ENCODE peak calls at places on chromosomes 11 and 22, in nine cellular contexts. One of them, this sample, is unnamed.

GRCh38 chr22:37193629-37194191 is 5.7 kb upstream of the C1QTNF6 start:
- DNase-seq in tibial nerve: no peak
- DNase-seq in colonic mucosa: peak; percentile 75
- DNase-seq in psoas muscle: no peak
- DNase-seq in DND-41: no peak
- DNase-seq in gastrocnemius medialis: no peak
- DNase-seq in SJSA1: no peak
- DNase-seq in lung: no peak
- DNase-seq in pancreas: no peak
- DNase-seq in this sample: peak; percentile 12

GRCh38 chr11:102780491-102780918 is at the start of gene MMP10:
- DNase-seq in DND-41: no peak
- DNase-seq in gastrocnemius medialis: no peak
- DNase-seq in colonic mucosa: no peak
- DNase-seq in psoas muscle: no peak
- DNase-seq in pancreas: no peak
- DNase-seq in SJSA1: peak; percentile 41
- DNase-seq in lung: no peak
- DNase-seq in tibial nerve: no peak
- DNase-seq in this sample: no peak

GRCh38 chr11:86041975-86042378 is 26.9 kb downstream of the PICALM start:
- DNase-seq in lung: peak; percentile 74
- DNase-seq in pancreas: no peak
- DNase-seq in gastrocnemius medialis: peak; percentile 54
- DNase-seq in colonic mucosa: peak; percentile 81
- DNase-seq in SJSA1: peak; percentile 67
- DNase-seq in DND-41: peak; percentile 49
- DNase-seq in tibial nerve: peak; percentile 39
- DNase-seq in psoas muscle: no peak
- DNase-seq in this sample: no peak

GRCh38 chr11:76206327-76207081 is at the start of gene WNT11:
- DNase-seq in pancreas: peak; percentile 88
- DNase-seq in psoas muscle: peak; percentile 70
- DNase-seq in DND-41: no peak
- DNase-seq in colonic mucosa: peak; percentile 79
- DNase-seq in tibial nerve: no peak
- DNase-seq in SJSA1: no peak
- DNase-seq in lung: no peak
- DNase-seq in gastrocnemius medialis: no peak
- DNase-seq in this sample: peak; percentile 45

GRCh38 chr11:94832604-94833238 is 64.6 kb downstream of the AMOTL1 start:
- DNase-seq in SJSA1: no peak
- DNase-seq in tibial nerve: no peak
- DNase-seq in lung: no peak
- DNase-seq in psoas muscle: no peak
- DNase-seq in pancreas: no peak
- DNase-seq in gastrocnemius medialis: no peak
- DNase-seq in DND-41: no peak
- DNase-seq in colonic mucosa: no peak
- DNase-seq in this sample: no peak

GRCh38 chr11:44361883-44362282 is 51.9 kb upstream of the ALX4 start:
- DNase-seq in colonic mucosa: no peak
- DNase-seq in psoas muscle: no peak
- DNase-seq in tibial nerve: no peak
- DNase-seq in lung: no peak
- DNase-seq in DND-41: no peak
- DNase-seq in gastrocnemius medialis: no peak
- DNase-seq in SJSA1: no peak
- DNase-seq in pancreas: no peak
- DNase-seq in this sample: no peak

GRCh38 chr11:16612801-16613400 is 125.5 kb upstream of the C11orf58 start:
- DNase-seq in lung: no peak
- DNase-seq in gastrocnemius medialis: no peak
- DNase-seq in tibial nerve: no peak
- DNase-seq in DND-41: no peak
- DNase-seq in colonic mucosa: no peak
- DNase-seq in SJSA1: no peak
- DNase-seq in pancreas: no peak
- DNase-seq in psoas muscle: no peak
- DNase-seq in this sample: no peak

GRCh38 chr22:30636226-30637077 is 871 bp downstream of the SLC35E4 start:
- DNase-seq in tibial nerve: no peak
- DNase-seq in pancreas: peak; percentile 66
- DNase-seq in DND-41: no peak
- DNase-seq in lung: no peak
- DNase-seq in colonic mucosa: peak; percentile 46
- DNase-seq in gastrocnemius medialis: peak; percentile 56
- DNase-seq in SJSA1: no peak
- DNase-seq in psoas muscle: peak; percentile 46
- DNase-seq in this sample: no peak

GRCh38 chr22:24146190-24146616 is 35.1 kb upstream of the SUSD2 start:
- DNase-seq in psoas muscle: peak; percentile 54
- DNase-seq in colonic mucosa: peak; percentile 81
- DNase-seq in SJSA1: no peak
- DNase-seq in gastrocnemius medialis: peak; percentile 62
- DNase-seq in lung: peak; percentile 82
- DNase-seq in DND-41: peak; percentile 16
- DNase-seq in tibial nerve: no peak
- DNase-seq in pancreas: peak; percentile 71
- DNase-seq in this sample: peak; percentile 51

GRCh38 chr11:112590778-112591177 is 330.1 kb upstream of the PLET1 start:
- DNase-seq in tibial nerve: no peak
- DNase-seq in DND-41: no peak
- DNase-seq in gastrocnemius medialis: no peak
- DNase-seq in psoas muscle: no peak
- DNase-seq in colonic mucosa: no peak
- DNase-seq in lung: no peak
- DNase-seq in SJSA1: no peak
- DNase-seq in pancreas: no peak
- DNase-seq in this sample: no peak

GRCh38 chr11:120682026-120682649 is 170.6 kb downstream of the GRIK4 start:
- DNase-seq in lung: no peak
- DNase-seq in pancreas: no peak
- DNase-seq in colonic mucosa: no peak
- DNase-seq in tibial nerve: no peak
- DNase-seq in psoas muscle: no peak
- DNase-seq in DND-41: no peak
- DNase-seq in SJSA1: no peak
- DNase-seq in gastrocnemius medialis: no peak
- DNase-seq in this sample: no peak

GRCh38 chr11:48210052-48210451 is 6.6 kb upstream of the OR4B1 start:
- DNase-seq in lung: no peak
- DNase-seq in tibial nerve: no peak
- DNase-seq in DND-41: no peak
- DNase-seq in psoas muscle: no peak
- DNase-seq in SJSA1: no peak
- DNase-seq in pancreas: no peak
- DNase-seq in colonic mucosa: no peak
- DNase-seq in gastrocnemius medialis: no peak
- DNase-seq in this sample: no peak

GRCh38 chr22:44025171-44026065 is 1.3 kb downstream of the PARVB start:
- DNase-seq in DND-41: no peak
- DNase-seq in psoas muscle: peak; percentile 58
- DNase-seq in gastrocnemius medialis: no peak
- DNase-seq in lung: no peak
- DNase-seq in pancreas: no peak
- DNase-seq in colonic mucosa: peak; percentile 45
- DNase-seq in tibial nerve: no peak
- DNase-seq in SJSA1: no peak
- DNase-seq in this sample: peak; percentile 74

GRCh38 chr11:45919806-45920530 is 2.3 kb upstream of the PEX16 start:
- DNase-seq in DND-41: no peak
- DNase-seq in pancreas: peak; percentile 43
- DNase-seq in colonic mucosa: no peak
- DNase-seq in gastrocnemius medialis: no peak
- DNase-seq in psoas muscle: peak; percentile 12
- DNase-seq in lung: no peak
- DNase-seq in SJSA1: no peak
- DNase-seq in tibial nerve: no peak
- DNase-seq in this sample: no peak

GRCh38 chr22:25327018-25327755 is 107.7 kb downstream of the CRYBB2 start:
- DNase-seq in lung: no peak
- DNase-seq in pancreas: no peak
- DNase-seq in psoas muscle: no peak
- DNase-seq in DND-41: no peak
- DNase-seq in SJSA1: no peak
- DNase-seq in tibial nerve: no peak
- DNase-seq in colonic mucosa: no peak
- DNase-seq in gastrocnemius medialis: no peak
- DNase-seq in this sample: no peak

GRCh38 chr11:127345819-127346459 is 345.4 kb upstream of the KIRREL3 start:
- DNase-seq in SJSA1: no peak
- DNase-seq in lung: no peak
- DNase-seq in colonic mucosa: no peak
- DNase-seq in gastrocnemius medialis: no peak
- DNase-seq in psoas muscle: no peak
- DNase-seq in tibial nerve: no peak
- DNase-seq in pancreas: peak; percentile 56
- DNase-seq in DND-41: peak; percentile 37
- DNase-seq in this sample: no peak

GRCh38 chr11:4190519-4190918 is 95.9 kb downstream of the RRM1 start:
- DNase-seq in DND-41: no peak
- DNase-seq in gastrocnemius medialis: no peak
- DNase-seq in SJSA1: no peak
- DNase-seq in colonic mucosa: no peak
- DNase-seq in pancreas: no peak
- DNase-seq in psoas muscle: no peak
- DNase-seq in lung: no peak
- DNase-seq in tibial nerve: no peak
- DNase-seq in this sample: no peak

DNA sequence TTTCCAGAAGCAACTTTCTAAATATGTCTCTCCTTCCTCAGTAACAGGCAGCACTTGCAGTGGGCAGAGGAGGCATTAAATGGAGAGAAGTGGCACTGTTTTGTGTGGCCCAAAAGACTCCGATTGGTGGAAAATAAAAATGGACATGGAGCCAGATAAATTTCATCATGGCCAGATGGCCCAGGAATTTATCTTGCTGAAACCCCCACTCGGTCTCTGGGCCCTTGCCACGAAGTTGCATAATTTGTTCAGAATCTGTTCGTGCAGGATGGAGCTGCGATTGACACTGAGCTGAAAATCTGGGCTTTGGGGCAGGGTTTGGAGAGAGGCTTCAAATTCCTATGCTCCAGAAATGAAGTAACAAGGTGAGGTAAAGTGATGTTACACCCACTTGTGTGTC is 65.5 kb downstream of the C11orf91 start:
- DNase-seq in tibial nerve: peak; percentile 20
- DNase-seq in gastrocnemius medialis: peak; percentile 15
- DNase-seq in psoas muscle: peak; percentile 71
- DNase-seq in lung: peak; percentile 61
- DNase-seq in SJSA1: no peak
- DNase-seq in colonic mucosa: no peak
- DNase-seq in pancreas: no peak
- DNase-seq in DND-41: no peak
- DNase-seq in this sample: no peak
- H3K4me1 ChIP-seq in tibial nerve: no peaks in the 10 kb centered on the region
- H3K4me1 ChIP-seq in gastrocnemius medialis: no peaks in the 10 kb centered on the region
- H3K4me1 ChIP-seq in psoas muscle: no peaks in the 10 kb centered on the region
- H3K4me1 ChIP-seq in lung: no peaks in the 10 kb centered on the region
- H3K4me1 ChIP-seq in SJSA1: peaks cover 23% of the 10 kb centered on the region
- H3K4me1 ChIP-seq in colonic mucosa: no peaks in the 10 kb centered on the region
- H3K4me1 ChIP-seq in pancreas: no peaks in the 10 kb centered on the region
- H3K4me1 ChIP-seq in DND-41: no peaks in the 10 kb centered on the region
- H3K4me1 ChIP-seq in this sample: no peaks in the 10 kb centered on the region

DNA sequence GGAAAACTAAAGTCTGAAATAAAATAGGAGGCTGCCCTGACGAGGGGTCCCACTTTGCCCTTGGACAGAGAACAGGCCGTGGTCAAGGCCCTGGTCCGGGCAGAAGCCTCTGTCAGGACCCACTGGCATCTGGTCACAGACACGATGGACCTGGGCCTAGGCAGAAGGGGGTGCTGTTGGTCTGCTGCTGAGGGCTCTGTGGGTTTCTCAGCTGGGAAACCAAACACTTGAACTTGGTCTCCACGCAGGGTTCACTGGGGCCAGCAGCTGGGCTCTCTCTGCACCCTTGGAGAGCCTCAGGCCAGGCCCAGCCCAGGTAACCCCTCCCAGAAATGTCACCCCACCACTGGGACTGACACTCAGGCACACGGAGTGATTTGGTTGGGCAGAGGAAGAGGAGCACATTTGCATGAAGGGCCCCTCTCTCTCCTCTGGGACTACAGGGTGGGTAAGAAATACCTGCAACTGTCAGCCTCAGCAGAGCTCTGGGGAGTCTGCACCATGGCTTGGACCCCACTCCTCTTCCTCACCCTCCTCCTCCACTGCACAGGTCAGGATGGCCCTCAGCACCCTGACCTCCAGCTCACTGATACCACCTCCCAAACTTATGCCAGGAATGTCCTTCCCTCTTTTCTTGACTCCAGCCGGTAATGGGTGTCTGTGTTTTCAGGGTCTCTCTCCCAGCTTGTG is 48.1 kb upstream of the TOP3B start:
- DNase-seq in psoas muscle: peak; percentile 25
- DNase-seq in SJSA1: no peak
- DNase-seq in tibial nerve: no peak
- DNase-seq in pancreas: no peak
- DNase-seq in lung: no peak
- DNase-seq in gastrocnemius medialis: no peak
- DNase-seq in colonic mucosa: no peak
- DNase-seq in DND-41: no peak
- DNase-seq in this sample: no peak
- H3K27ac ChIP-seq in psoas muscle: no peak overlapping the region
- H3K27ac ChIP-seq in SJSA1: no peak overlapping the region
- H3K27ac ChIP-seq in tibial nerve: no peak overlapping the region
- H3K27ac ChIP-seq in pancreas: no peak overlapping the region
- H3K27ac ChIP-seq in lung: no peak overlapping the region
- H3K27ac ChIP-seq in gastrocnemius medialis: no peak overlapping the region
- H3K27ac ChIP-seq in colonic mucosa: no peak overlapping the region
- H3K27ac ChIP-seq in DND-41: no peak overlapping the region
- H3K27ac ChIP-seq in this sample: no peak overlapping the region

GRCh38 chr11:1151366-1152315 is 6.1 kb upstream of the MUC5AC start:
- DNase-seq in tibial nerve: no peak
- DNase-seq in pancreas: peak; percentile 49
- DNase-seq in DND-41: no peak
- DNase-seq in SJSA1: peak; percentile 39
- DNase-seq in gastrocnemius medialis: no peak
- DNase-seq in colonic mucosa: peak; percentile 17
- DNase-seq in lung: no peak
- DNase-seq in psoas muscle: peak; percentile 14
- DNase-seq in this sample: peak; percentile 55
- H3K4me1 ChIP-seq in tibial nerve: no peaks in the 10 kb centered on the region
- H3K4me1 ChIP-seq in pancreas: no peaks in the 10 kb centered on the region
- H3K4me1 ChIP-seq in DND-41: no peaks in the 10 kb centered on the region
- H3K4me1 ChIP-seq in SJSA1: peaks cover 42% of the 10 kb centered on the region
- H3K4me1 ChIP-seq in gastrocnemius medialis: no peaks in the 10 kb centered on the region
- H3K4me1 ChIP-seq in colonic mucosa: no peaks in the 10 kb centered on the region
- H3K4me1 ChIP-seq in lung: no peaks in the 10 kb centered on the region
- H3K4me1 ChIP-seq in psoas muscle: no peaks in the 10 kb centered on the region
- H3K4me1 ChIP-seq in this sample: no peaks in the 10 kb centered on the region

DNA sequence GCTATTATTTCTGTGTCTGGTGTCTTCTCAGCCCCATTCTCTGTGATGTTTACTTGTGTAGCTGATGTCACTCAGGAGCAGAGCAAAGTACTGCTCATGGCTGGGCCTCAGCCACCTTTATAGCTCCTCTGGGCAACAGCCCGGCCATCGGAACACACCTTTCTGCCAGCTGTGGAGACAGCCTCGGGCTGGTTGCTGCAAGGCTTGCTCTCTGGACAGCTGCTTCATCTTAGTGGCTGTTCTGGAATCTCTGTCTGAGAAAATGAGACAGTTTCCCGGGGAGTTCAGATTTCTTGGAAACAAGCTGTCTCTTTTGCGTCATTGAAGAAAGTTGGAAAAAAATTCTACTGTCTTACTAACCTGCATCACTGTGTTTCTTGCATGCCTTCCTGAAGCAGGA is 20.0 kb downstream of the THY1 start:
- DNase-seq in tibial nerve: no peak
- DNase-seq in gastrocnemius medialis: no peak
- DNase-seq in psoas muscle: no peak
- DNase-seq in pancreas: no peak
- DNase-seq in SJSA1: no peak
- DNase-seq in DND-41: no peak
- DNase-seq in colonic mucosa: no peak
- DNase-seq in lung: no peak
- DNase-seq in this sample: no peak
- H3K27ac ChIP-seq in tibial nerve: no peak overlapping the region
- H3K27ac ChIP-seq in gastrocnemius medialis: no peak overlapping the region
- H3K27ac ChIP-seq in psoas muscle: no peak overlapping the region
- H3K27ac ChIP-seq in pancreas: no peak overlapping the region
- H3K27ac ChIP-seq in SJSA1: no peak overlapping the region
- H3K27ac ChIP-seq in DND-41: no peak overlapping the region
- H3K27ac ChIP-seq in colonic mucosa: no peak overlapping the region
- H3K27ac ChIP-seq in lung: no peak overlapping the region
- H3K27ac ChIP-seq in this sample: no peak overlapping the region